ENCODE peak calls at places on chromosome 18, in six cellular contexts. One of them, this sample, is unnamed.

GRCh38 chr18:67456691-67457090 is 59.8 kb downstream of the DSEL start:
- DNase-seq in H1: no peak
- DNase-seq in K562: no peak
- DNase-seq in GM12878: no peak
- DNase-seq in SK-N-SH: no peak
- DNase-seq in HCT116: no peak
- DNase-seq in this sample: no peak

GRCh38 chr18:67509711-67510110 is 6.8 kb downstream of the DSEL start:
- DNase-seq in GM12878: no peak
- DNase-seq in HCT116: no peak
- DNase-seq in H1: no peak
- DNase-seq in K562: no peak
- DNase-seq in SK-N-SH: peak
- DNase-seq in this sample: no peak

GRCh38 chr18:10099539-10100140 is 185.8 kb downstream of the VAPA start:
- DNase-seq in GM12878: no peak
- DNase-seq in HCT116: no peak
- DNase-seq in SK-N-SH: no peak
- DNase-seq in K562: no peak
- DNase-seq in H1: no peak
- DNase-seq in this sample: no peak

GRCh38 chr18:24126155-24126947 is 12.5 kb upstream of the CABYR start:
- DNase-seq in H1: no peak
- DNase-seq in SK-N-SH: no peak
- DNase-seq in K562: no peak
- DNase-seq in GM12878: no peak
- DNase-seq in HCT116: no peak
- DNase-seq in this sample: no peak

GRCh38 chr18:50306944-50307343 is 19.5 kb upstream of the CXXC1 start:
- DNase-seq in GM12878: no peak
- DNase-seq in K562: no peak
- DNase-seq in HCT116: no peak
- DNase-seq in H1: no peak
- DNase-seq in SK-N-SH: no peak
- DNase-seq in this sample: peak

GRCh38 chr18:73947180-73947989 is 200.2 kb downstream of the FBXO15 start:
- DNase-seq in SK-N-SH: no peak
- DNase-seq in HCT116: no peak
- DNase-seq in K562: no peak
- DNase-seq in H1: no peak
- DNase-seq in GM12878: no peak
- DNase-seq in this sample: no peak

GRCh38 chr18:57574866-57575265 is 11.6 kb downstream of the FECH start:
- DNase-seq in HCT116: no peak
- DNase-seq in H1: no peak
- DNase-seq in K562: no peak
- DNase-seq in GM12878: no peak
- DNase-seq in SK-N-SH: no peak
- DNase-seq in this sample: no peak

GRCh38 chr18:25799221-25799620 is 291.2 kb downstream of the SS18 start:
- DNase-seq in HCT116: no peak
- DNase-seq in SK-N-SH: no peak
- DNase-seq in GM12878: no peak
- DNase-seq in K562: no peak
- DNase-seq in H1: no peak
- DNase-seq in this sample: no peak

GRCh38 chr18:42413870-42414269 is 458.8 kb downstream of the PIK3C3 start:
- DNase-seq in SK-N-SH: no peak
- DNase-seq in K562: no peak
- DNase-seq in GM12878: no peak
- DNase-seq in HCT116: no peak
- DNase-seq in H1: no peak
- DNase-seq in this sample: no peak

GRCh38 chr18:59881728-59882685 is 17.8 kb upstream of the PMAIP1 start:
- DNase-seq in K562: peak
- DNase-seq in SK-N-SH: no peak
- DNase-seq in H1: peak
- DNase-seq in GM12878: no peak
- DNase-seq in HCT116: no peak
- DNase-seq in this sample: no peak

GRCh38 chr18:13572148-13572547 is 154.2 kb downstream of the FAM210A start:
- DNase-seq in K562: no peak
- DNase-seq in H1: no peak
- DNase-seq in SK-N-SH: no peak
- DNase-seq in GM12878: no peak
- DNase-seq in HCT116: no peak
- DNase-seq in this sample: no peak

GRCh38 chr18:78735131-78736014 is 244.2 kb upstream of the SALL3 start:
- DNase-seq in K562: no peak
- DNase-seq in SK-N-SH: no peak
- DNase-seq in HCT116: no peak
- DNase-seq in H1: no peak
- DNase-seq in GM12878: no peak
- DNase-seq in this sample: no peak

GRCh38 chr18:48920408-48921038 is 30.2 kb downstream of the SMAD7 start:
- DNase-seq in H1: no peak
- DNase-seq in HCT116: no peak
- DNase-seq in GM12878: no peak
- DNase-seq in K562: no peak
- DNase-seq in SK-N-SH: no peak
- DNase-seq in this sample: no peak
- TF ChIP-seq JUND in H1: no peak
- TF ChIP-seq JUND in HCT116: no peak
- TF ChIP-seq JUND in GM12878: no peak
- TF ChIP-seq JUND in K562: no peak
- TF ChIP-seq JUND in SK-N-SH: no peak
- TF ChIP-seq JUND in this sample: no peak

GRCh38 chr18:28411806-28412205 is 234.9 kb upstream of the CDH2 start:
- DNase-seq in K562: no peak
- DNase-seq in GM12878: no peak
- DNase-seq in SK-N-SH: no peak
- DNase-seq in H1: no peak
- DNase-seq in HCT116: no peak
- DNase-seq in this sample: no peak

GRCh38 chr18:28408528-28408927 is 231.6 kb upstream of the CDH2 start:
- DNase-seq in SK-N-SH: no peak
- DNase-seq in HCT116: no peak
- DNase-seq in K562: no peak
- DNase-seq in H1: no peak
- DNase-seq in GM12878: no peak
- DNase-seq in this sample: no peak

GRCh38 chr18:28409811-28410210 is 232.9 kb upstream of the CDH2 start:
- DNase-seq in SK-N-SH: no peak
- DNase-seq in HCT116: no peak
- DNase-seq in K562: no peak
- DNase-seq in H1: no peak
- DNase-seq in GM12878: no peak
- DNase-seq in this sample: no peak

GRCh38 chr18:28407681-28408080 is 230.8 kb upstream of the CDH2 start:
- DNase-seq in SK-N-SH: no peak
- DNase-seq in HCT116: no peak
- DNase-seq in K562: no peak
- DNase-seq in GM12878: no peak
- DNase-seq in H1: no peak
- DNase-seq in this sample: no peak

DNA sequence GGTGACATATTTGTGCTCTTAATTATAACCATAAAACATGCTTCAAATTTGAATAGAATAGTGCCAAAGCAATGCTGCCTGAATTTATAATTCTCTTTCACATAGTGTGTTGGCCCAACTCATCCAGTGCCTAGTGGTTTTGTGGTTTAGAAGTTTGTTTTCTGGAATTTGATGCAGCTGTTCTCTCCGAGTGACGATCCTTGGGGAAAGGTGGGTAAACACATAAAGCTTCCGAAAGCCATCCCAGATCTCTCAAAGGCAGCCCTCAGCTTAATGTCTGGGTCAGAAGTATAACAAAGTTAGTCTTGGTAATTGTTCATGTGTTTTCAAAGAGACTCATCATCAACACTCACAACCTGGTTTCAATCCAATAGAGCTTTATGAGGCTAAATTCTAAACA is 235.6 kb upstream of the CDH2 start:
- DNase-seq in K562: no peak
- DNase-seq in HCT116: no peak
- DNase-seq in H1: no peak
- DNase-seq in GM12878: no peak
- DNase-seq in SK-N-SH: no peak
- DNase-seq in this sample: no peak
- TF ChIP-seq JUND in K562: no peak
- TF ChIP-seq JUND in HCT116: no peak
- TF ChIP-seq JUND in H1: no peak
- TF ChIP-seq JUND in GM12878: no peak
- TF ChIP-seq JUND in SK-N-SH: no peak
- TF ChIP-seq JUND in this sample: no peak

DNA sequence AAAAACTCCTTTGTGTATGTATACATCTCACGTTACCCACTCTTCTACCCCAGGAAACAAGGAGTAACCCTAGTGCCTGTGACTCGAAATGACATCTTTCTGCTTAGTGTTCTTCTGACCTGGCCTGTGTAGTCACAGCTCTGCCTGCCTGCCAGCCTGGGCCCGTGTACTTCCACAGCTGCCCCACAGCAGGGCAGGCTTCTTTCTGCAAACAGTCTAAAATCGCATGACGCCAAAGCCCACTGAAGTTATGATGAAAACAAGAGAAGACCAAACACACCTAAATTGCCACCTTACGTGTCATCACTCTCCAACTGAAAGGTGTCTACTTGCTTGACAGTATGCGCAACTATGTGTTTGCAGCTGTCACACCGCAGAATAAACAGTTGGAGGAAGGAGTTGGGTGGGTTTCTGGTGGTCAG is 1.5 kb downstream of the GAREM1 start:
- DNase-seq in SK-N-SH: peak
- DNase-seq in H1: no peak
- DNase-seq in K562: peak
- DNase-seq in HCT116: peak
- DNase-seq in GM12878: no peak
- DNase-seq in this sample: peak
- TF ChIP-seq JUND in SK-N-SH: no peak
- TF ChIP-seq JUND in H1: no peak
- TF ChIP-seq JUND in K562: no peak
- TF ChIP-seq JUND in HCT116: no peak
- TF ChIP-seq JUND in GM12878: no peak
- TF ChIP-seq JUND in this sample: no peak

GRCh38 chr18:22605736-22606135 is 188.0 kb upstream of the CTAGE1 start:
- DNase-seq in SK-N-SH: no peak
- DNase-seq in H1: no peak
- DNase-seq in K562: no peak
- DNase-seq in HCT116: no peak
- DNase-seq in GM12878: no peak
- DNase-seq in this sample: no peak

GRCh38 chr18:22607284-22607635 is 189.5 kb upstream of the CTAGE1 start:
- DNase-seq in HCT116: no peak
- DNase-seq in GM12878: no peak
- DNase-seq in H1: no peak
- DNase-seq in SK-N-SH: no peak
- DNase-seq in K562: no peak
- DNase-seq in this sample: no peak

GRCh38 chr18:22613058-22613690 is 195.5 kb upstream of the CTAGE1 start:
- DNase-seq in HCT116: no peak
- DNase-seq in SK-N-SH: no peak
- DNase-seq in GM12878: no peak
- DNase-seq in K562: no peak
- DNase-seq in H1: no peak
- DNase-seq in this sample: peak

GRCh38 chr18:22606563-22607283 is 189.0 kb upstream of the CTAGE1 start:
- DNase-seq in GM12878: no peak
- DNase-seq in H1: no peak
- DNase-seq in HCT116: no peak
- DNase-seq in SK-N-SH: no peak
- DNase-seq in K562: no peak
- DNase-seq in this sample: no peak

DNA sequence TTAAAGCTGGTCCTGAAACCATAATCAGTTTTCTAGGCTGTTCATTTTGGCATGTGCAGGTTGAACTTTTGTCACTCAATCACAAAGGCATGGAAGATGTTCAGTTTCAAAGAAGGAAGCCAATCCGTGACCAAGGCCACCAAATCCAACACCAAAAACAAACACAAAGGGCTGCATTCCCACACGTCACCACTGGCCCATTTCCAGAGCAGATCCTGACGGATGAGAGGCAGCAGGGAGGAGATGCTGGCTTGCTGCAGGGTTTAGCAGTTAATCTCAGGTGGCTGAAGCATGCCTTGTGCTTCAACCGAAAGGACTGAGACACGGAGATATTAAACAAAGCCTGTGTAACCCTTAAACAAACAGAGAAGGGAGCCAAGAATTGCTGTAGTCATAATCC is 191.9 kb upstream of the CTAGE1 start:
- DNase-seq in H1: no peak
- DNase-seq in GM12878: no peak
- DNase-seq in HCT116: no peak
- DNase-seq in K562: no peak
- DNase-seq in SK-N-SH: no peak
- DNase-seq in this sample: peak
- TF ChIP-seq JUND in H1: no peak
- TF ChIP-seq JUND in GM12878: no peak
- TF ChIP-seq JUND in HCT116: no peak
- TF ChIP-seq JUND in K562: no peak
- TF ChIP-seq JUND in SK-N-SH: no peak
- TF ChIP-seq JUND in this sample: no peak

This sample was measured in T47D.